ENCODE peak calls at places on chromosomes 4 and X, in nine cellular contexts. Z, W, A, N, E, U, V, K and P are unnamed samples.

GRCh38 chr4:108702960-108703359 is 52.6 kb downstream of the OSTC start:
- DNase-seq in Z (no peak), W (no peak), A (no peak), N (no peak), E (no peak), U (peak; percentile 51), V (no peak), K (peak; percentile 33), P (peak; percentile 5)

GRCh38 chr4:78558421-78558820 is 6.9 kb downstream of the ANXA3 start:
- DNase-seq in Z (no peak), W (no peak), A (no peak), N (no peak), E (no peak), U (no peak), V (no peak), K (no peak), P (no peak)

GRCh38 chr4:122003335-122003734 is 51.5 kb upstream of the TRPC3 start:
- DNase-seq in Z (no peak), W (peak; percentile 5), A (no peak), N (no peak), E (peak; percentile 51), U (no peak), V (no peak), K (no peak), P (peak; percentile 3)

GRCh38 chrX:130082244-130083106 is 27.8 kb downstream of the ELF4 start:
- DNase-seq in Z (no peak), W (peak; percentile 75), A (no peak), N (peak; percentile 62), E (no peak), U (no peak), V (peak; percentile 75), K (no peak), P (peak; percentile 82)

GRCh38 chrX:48913605-48914366 is 2.3 kb upstream of the SLC35A2 start:
- DNase-seq in Z (no peak), W (no peak), A (no peak), N (no peak), E (no peak), U (no peak), V (no peak), K (no peak), P (no peak)

GRCh38 chr4:142354794-142355416 is 491.2 kb downstream of the INPP4B start:
- DNase-seq in Z (no peak), W (peak; percentile 63), A (no peak), N (no peak), E (no peak), U (no peak), V (no peak), K (no peak), P (peak; percentile 69)

GRCh38 chrX:112967341-112967740 is 126.7 kb upstream of the AMOT start:
- DNase-seq in Z (no peak), W (no peak), A (no peak), N (no peak), E (no peak), U (peak; percentile 1), V (no peak), K (no peak), P (no peak)

GRCh38 chr4:3613980-3614730 is 81.9 kb upstream of the LRPAP1 start:
- DNase-seq in Z (peak; percentile 57), W (no peak), A (no peak), N (no peak), E (no peak), U (no peak), V (no peak), K (peak; percentile 5), P (no peak)

GRCh38 chr4:109631709-109632108 is 71.5 kb downstream of the CASP6 start:
- DNase-seq in Z (no peak), W (no peak), A (no peak), N (no peak), E (peak; percentile 13), U (no peak), V (no peak), K (no peak), P (no peak)